ENCODE peak calls at places on chromosomes 16 and 17, in eight cellular contexts. I, M, K, B, Y, U, G and P are unnamed samples.

GRCh38 chr17:40022961-40023541 is 7.8 kb downstream of the CSF3 start:
- DNase-seq in I (no peak), M (no peak), K (peak), B (no peak), Y (no peak), U (no peak), G (no peak), P (peak)

GRCh38 chr17:78573955-78574354 is 3.2 kb downstream of the DNAH17 start:
- DNase-seq in I (no peak), M (no peak), K (no peak), B (no peak), Y (peak), U (no peak), G (no peak), P (no peak)

GRCh38 chr17:80457236-80457856 is 19.1 kb downstream of the NPTX1 start:
- DNase-seq in I (no peak), M (no peak), K (no peak), B (no peak), Y (no peak), U (no peak), G (no peak), P (no peak)

GRCh38 chr17:49715221-49715620 is 7.5 kb upstream of the SLC35B1 start:
- DNase-seq in I (no peak), M (no peak), K (no peak), B (no peak), Y (no peak), U (no peak), G (no peak), P (no peak)

GRCh38 chr16:84599528-84600202 is 18.2 kb downstream of the COTL1 start:
- DNase-seq in I (peak), M (no peak), K (no peak), B (no peak), Y (peak), U (peak), G (peak), P (no peak)

GRCh38 chr16:17343028-17343427 is 127.7 kb downstream of the XYLT1 start:
- DNase-seq in I (no peak), M (no peak), K (no peak), B (no peak), Y (no peak), U (no peak), G (no peak), P (no peak)

GRCh38 chr16:58499615-58500328 is at the start of gene NDRG4:
- DNase-seq in I (peak), M (no peak), K (peak), B (no peak), Y (peak), U (peak), G (peak), P (peak)

GRCh38 chr17:78859051-78859450 is 18.4 kb upstream of the USP36 start:
- DNase-seq in I (no peak), M (no peak), K (no peak), B (no peak), Y (no peak), U (no peak), G (no peak), P (no peak)

GRCh38 chr17:54992797-54993639 is 24.5 kb downstream of the STXBP4 start:
- DNase-seq in I (peak), M (no peak), K (peak), B (no peak), Y (peak), U (peak), G (peak), P (no peak)

GRCh38 chr16:68626557-68626956 is 18.6 kb upstream of the CDH3 start:
- DNase-seq in I (no peak), M (no peak), K (no peak), B (no peak), Y (no peak), U (no peak), G (no peak), P (no peak)

GRCh38 chr16:27827765-27828164 is 235.7 kb downstream of the GSG1L start:
- DNase-seq in I (no peak), M (no peak), K (no peak), B (no peak), Y (no peak), U (no peak), G (no peak), P (no peak)

GRCh38 chr16:57892447-57893096 is 78.4 kb downstream of the CNGB1 start:
- DNase-seq in I (no peak), M (no peak), K (no peak), B (no peak), Y (no peak), U (no peak), G (no peak), P (no peak)

GRCh38 chr16:73523209-73523608 is 475.3 kb upstream of the ZFHX3 start:
- DNase-seq in I (no peak), M (no peak), K (no peak), B (no peak), Y (no peak), U (no peak), G (no peak), P (no peak)

GRCh38 chr17:83155128-83156081 is 76.0 kb downstream of the METRNL start:
- DNase-seq in I (peak), M (no peak), K (no peak), B (no peak), Y (no peak), U (peak), G (no peak), P (no peak)

GRCh38 chr16:84884311-84885023 is 64.7 kb downstream of the CRISPLD2 start:
- DNase-seq in I (no peak), M (no peak), K (no peak), B (no peak), Y (no peak), U (no peak), G (peak), P (no peak)

GRCh38 chr17:4782652-4783051 is 3.5 kb downstream of the VMO1 start:
- DNase-seq in I (no peak), M (no peak), K (no peak), B (no peak), Y (no peak), U (no peak), G (no peak), P (no peak)

GRCh38 chr16:85055503-85056210 is 28.1 kb downstream of the KIAA0513 start:
- DNase-seq in I (peak), M (no peak), K (no peak), B (peak), Y (no peak), U (peak), G (peak), P (no peak)

GRCh38 chr16:86092586-86093480 is 193.9 kb downstream of the IRF8 start:
- DNase-seq in I (no peak), M (no peak), K (no peak), B (no peak), Y (no peak), U (no peak), G (no peak), P (no peak)

GRCh38 chr17:55433629-55434422 is 12.2 kb upstream of the MMD start:
- DNase-seq in I (peak), M (peak), K (peak), B (no peak), Y (no peak), U (peak), G (peak), P (no peak)

GRCh38 chr17:41505007-41505835 is at the start of gene KRT13:
- DNase-seq in I (no peak), M (no peak), K (no peak), B (no peak), Y (no peak), U (no peak), G (no peak), P (no peak)

GRCh38 chr16:69859105-69859969 is 91.8 kb upstream of the CLEC18A start:
- DNase-seq in I (no peak), M (no peak), K (no peak), B (no peak), Y (no peak), U (no peak), G (peak), P (no peak)

GRCh38 chr16:25260416-25260815 is 2.8 kb upstream of the ZKSCAN2 start:
- DNase-seq in I (no peak), M (no peak), K (no peak), B (no peak), Y (no peak), U (peak), G (no peak), P (no peak)

GRCh38 chr17:7523033-7523432 is 25.8 kb upstream of the TNFSF12 start:
- DNase-seq in I (peak), M (no peak), K (no peak), B (peak), Y (no peak), U (no peak), G (no peak), P (no peak)

GRCh38 chr17:66841328-66841727 is 6.4 kb downstream of the CACNG5 start:
- DNase-seq in I (no peak), M (no peak), K (no peak), B (no peak), Y (no peak), U (no peak), G (no peak), P (no peak)

GRCh38 chr17:9968881-9969280 is 63.8 kb upstream of the RCVRN start:
- DNase-seq in I (peak), M (no peak), K (no peak), B (no peak), Y (no peak), U (peak), G (no peak), P (no peak)

GRCh38 chr17:21239680-21240374 is 13.4 kb downstream of the NATD1 start:
- DNase-seq in I (peak), M (no peak), K (no peak), B (no peak), Y (no peak), U (peak), G (peak), P (no peak)

GRCh38 chr17:42571435-42572225 is 4.7 kb downstream of the MLX start:
- DNase-seq in I (no peak), M (no peak), K (no peak), B (no peak), Y (no peak), U (no peak), G (no peak), P (no peak)

GRCh38 chr16:22189473-22190168 is 16.5 kb upstream of the EEF2K start:
- DNase-seq in I (peak), M (no peak), K (peak), B (peak), Y (peak), U (peak), G (peak), P (peak)

GRCh38 chr17:39704821-39705551 is 5.1 kb downstream of the ERBB2 start:
- DNase-seq in I (peak), M (no peak), K (no peak), B (no peak), Y (no peak), U (peak), G (no peak), P (no peak)

GRCh38 chr16:74698220-74698619 is 2.4 kb downstream of the MLKL start:
- DNase-seq in I (no peak), M (no peak), K (no peak), B (no peak), Y (no peak), U (peak), G (peak), P (no peak)

GRCh38 chr17:19652595-19652994 is 4.0 kb downstream of the ALDH3A2 start:
- DNase-seq in I (no peak), M (no peak), K (no peak), B (no peak), Y (no peak), U (no peak), G (no peak), P (no peak)

GRCh38 chr17:12070561-12070960 is 49.9 kb downstream of the MAP2K4 start:
- DNase-seq in I (peak), M (no peak), K (no peak), B (no peak), Y (no peak), U (peak), G (peak), P (no peak)

GRCh38 chr17:17096438-17097178 is 54.4 kb downstream of the MPRIP start:
- DNase-seq in I (peak), M (no peak), K (no peak), B (no peak), Y (no peak), U (peak), G (no peak), P (no peak)

GRCh38 chr16:53996961-53997360 is 289.6 kb downstream of the IRX3 start:
- DNase-seq in I (no peak), M (no peak), K (no peak), B (no peak), Y (no peak), U (no peak), G (no peak), P (no peak)

GRCh38 chr17:21304091-21304490 is 19.6 kb downstream of the MAP2K3 start:
- DNase-seq in I (no peak), M (no peak), K (no peak), B (no peak), Y (no peak), U (no peak), G (no peak), P (no peak)

GRCh38 chr16:4820652-4821051 is 18.2 kb upstream of the ROGDI start:
- DNase-seq in I (no peak), M (no peak), K (no peak), B (no peak), Y (no peak), U (no peak), G (no peak), P (no peak)

GRCh38 chr16:10040136-10041080 is 141.8 kb downstream of the GRIN2A start:
- DNase-seq in I (no peak), M (no peak), K (no peak), B (no peak), Y (no peak), U (no peak), G (no peak), P (no peak)